ENCODE peak calls at places on chromosomes 11 and 22, in four cellular contexts. V is HCT116; P is CD8-positive, alpha-beta T cell; G is cardiac muscle cell. T is an unnamed sample.

GRCh38 chr22:46430961-46431838 is 95.7 kb downstream of the TRMU start:
- DNase-seq in V (no peak), P (no peak), G (no peak), T (no peak)

GRCh38 chr11:106101797-106102196 is 24.3 kb downstream of the AASDHPPT start:
- DNase-seq in V (no peak), P (no peak), G (no peak), T (no peak)

GRCh38 chr11:95337175-95337957 is 106.4 kb upstream of the SESN3 start:
- DNase-seq in V (no peak), P (peak; percentile 1), G (peak; percentile 35), T (peak; percentile 36)

GRCh38 chr11:119320593-119321524 is 3.9 kb upstream of the MCAM start:
- DNase-seq in V (no peak), P (no peak), G (peak; percentile 65), T (peak; percentile 39)

GRCh38 chr11:76918941-76919386 is 58.2 kb downstream of the ACER3 start:
- DNase-seq in V (peak; percentile 44), P (no peak), G (peak; percentile 55), T (no peak)

GRCh38 chr11:43947003-43947500 is 4.6 kb downstream of the C11orf96 start:
- DNase-seq in V (peak; percentile 19), P (no peak), G (peak; percentile 52), T (no peak)

GRCh38 chr11:83537131-83537610 is 251.0 kb upstream of the CCDC90B start:
- DNase-seq in V (no peak), P (no peak), G (no peak), T (no peak)

GRCh38 chr11:12390687-12391110 is 13.3 kb downstream of the PARVA start:
- DNase-seq in V (no peak), P (no peak), G (peak; percentile 39), T (no peak)

GRCh38 chr22:39349967-39350802 is at the start of gene SYNGR1:
- DNase-seq in V (no peak), P (no peak), G (peak; percentile 62), T (no peak)

GRCh38 chr11:17063171-17064002 is 14.1 kb downstream of the RPS13 start:
- DNase-seq in V (peak; percentile 42), P (no peak), G (peak; percentile 71), T (peak; percentile 61)

GRCh38 chr11:4095509-4096230 is 1.1 kb downstream of the RRM1 start:
- DNase-seq in V (no peak), P (no peak), G (no peak), T (no peak)

GRCh38 chr22:30221121-30221992 is 25.2 kb downstream of the LIF start:
- DNase-seq in V (no peak), P (peak; percentile 41), G (no peak), T (no peak)

DNA sequence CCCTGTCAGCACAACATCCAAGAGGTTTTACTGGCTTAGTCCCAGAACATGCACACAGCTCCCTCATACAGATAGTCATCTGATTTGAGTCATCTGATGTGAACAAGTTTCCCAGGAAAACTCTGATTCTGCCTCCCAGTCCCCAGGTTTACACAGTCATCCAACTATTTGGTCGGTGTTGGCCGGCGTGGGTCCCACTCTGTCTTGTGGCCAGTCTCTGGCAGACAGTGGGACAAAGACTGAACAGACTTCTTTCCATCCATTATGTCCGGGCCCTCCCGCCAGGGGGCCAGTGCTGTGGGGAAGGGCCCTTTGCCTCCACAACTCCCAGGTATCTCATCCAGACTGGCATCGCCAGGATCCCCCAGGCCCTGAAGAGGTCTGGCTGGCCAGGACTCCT is 60.0 kb downstream of the BTG4 start:
- DNase-seq in V (no peak), P (no peak), G (no peak), T (no peak)
- H3K27ac ChIP-seq in V (no peak overlapping the region), P (no peak overlapping the region), G (no peak overlapping the region), T (no peak overlapping the region)

GRCh38 chr22:43530864-43531201 is 119.0 kb downstream of the MPPED1 start:
- DNase-seq in V (no peak), P (no peak), G (no peak), T (no peak)

GRCh38 chr22:43529461-43529860 is 117.6 kb downstream of the MPPED1 start:
- DNase-seq in V (no peak), P (no peak), G (no peak), T (no peak)

GRCh38 chr22:43528601-43529360 is 117.0 kb downstream of the MPPED1 start:
- DNase-seq in V (no peak), P (no peak), G (no peak), T (no peak)

GRCh38 chr22:43531651-43532050 is 119.8 kb downstream of the MPPED1 start:
- DNase-seq in V (no peak), P (no peak), G (no peak), T (no peak)

GRCh38 chr22:43529954-43530863 is 118.4 kb downstream of the MPPED1 start:
- DNase-seq in V (no peak), P (no peak), G (no peak), T (no peak)
- H3K27ac ChIP-seq in V (no peak overlapping the region), P (no peak overlapping the region), G (no peak overlapping the region), T (no peak overlapping the region)

GRCh38 chr22:21949569-21949918 is 3.1 kb downstream of the PPM1F start:
- DNase-seq in V (no peak), P (no peak), G (no peak), T (no peak)
- H3K27ac ChIP-seq in V (no peak overlapping the region), P (no peak overlapping the region), G (no peak overlapping the region), T (peak overlapping the region; percentile 87)

DNA sequence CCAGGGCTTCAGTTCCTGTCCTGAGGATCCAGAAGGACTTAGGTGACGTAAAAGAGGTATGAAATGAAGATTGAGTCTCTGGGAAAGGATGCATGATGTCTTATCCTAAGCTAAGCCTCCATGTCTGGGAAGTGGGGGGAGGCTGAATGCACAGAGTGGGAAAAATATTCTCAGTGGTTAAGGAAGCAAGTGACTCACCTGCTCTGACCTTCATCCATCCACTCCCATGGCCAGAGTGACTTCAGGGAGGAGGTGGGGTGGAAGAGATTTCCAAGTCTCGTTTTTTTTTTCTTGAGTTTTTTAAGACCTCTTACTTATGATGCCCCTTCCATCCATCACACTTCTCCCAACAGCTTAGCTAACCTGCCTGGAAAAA is 32.5 kb upstream of the POLD3 start:
- DNase-seq in V (no peak), P (no peak), G (no peak), T (no peak)
- H3K27ac ChIP-seq in V (no peak overlapping the region), P (no peak overlapping the region), G (no peak overlapping the region), T (no peak overlapping the region)

DNA sequence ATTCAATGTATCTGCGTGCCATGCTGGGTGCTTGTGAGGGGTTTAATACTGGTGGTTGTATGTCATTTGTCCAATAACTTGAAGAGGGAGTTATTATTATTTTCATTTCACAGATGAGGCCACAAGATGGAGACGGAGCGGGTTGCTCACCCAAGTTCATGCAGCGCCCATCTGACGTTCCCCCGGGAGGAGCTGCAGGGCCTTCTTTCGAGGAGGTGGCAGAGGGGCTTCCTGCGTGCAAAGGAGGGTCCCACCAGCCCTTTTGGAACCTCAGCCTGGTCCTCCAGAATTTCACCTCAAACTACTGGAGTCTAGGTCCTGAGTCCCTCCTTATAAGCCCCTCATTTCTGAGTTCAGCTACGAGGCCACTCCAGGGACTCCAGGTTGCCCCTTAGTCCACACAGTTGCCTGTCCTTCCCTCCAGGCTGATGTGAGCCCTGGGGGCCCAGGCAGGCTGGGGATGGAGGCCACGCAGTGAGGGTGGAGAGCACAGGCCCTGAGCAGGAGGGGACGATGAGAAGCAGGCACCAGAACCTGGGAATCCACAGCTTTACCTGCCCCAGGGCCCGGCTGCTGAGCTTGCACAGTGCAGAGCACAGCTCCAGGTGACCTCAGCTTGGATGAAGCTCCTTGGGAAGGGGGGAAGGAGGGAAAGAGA is 2.9 kb upstream of the VSIG10L2 start:
- DNase-seq in V (no peak), P (no peak), G (no peak), T (no peak)
- H3K27ac ChIP-seq in V (no peak overlapping the region), P (no peak overlapping the region), G (no peak overlapping the region), T (no peak overlapping the region)

GRCh38 chr11:69575296-69576068 is 65.5 kb upstream of the CCND1 start:
- DNase-seq in V (no peak), P (no peak), G (no peak), T (no peak)

GRCh38 chr11:69573751-69574382 is 67.1 kb upstream of the CCND1 start:
- DNase-seq in V (no peak), P (no peak), G (no peak), T (no peak)

GRCh38 chr11:69576069-69576782 is 64.7 kb upstream of the CCND1 start:
- DNase-seq in V (no peak), P (no peak), G (no peak), T (no peak)

GRCh38 chr11:69572861-69573260 is 68.1 kb upstream of the CCND1 start:
- DNase-seq in V (no peak), P (no peak), G (no peak), T (no peak)

DNA sequence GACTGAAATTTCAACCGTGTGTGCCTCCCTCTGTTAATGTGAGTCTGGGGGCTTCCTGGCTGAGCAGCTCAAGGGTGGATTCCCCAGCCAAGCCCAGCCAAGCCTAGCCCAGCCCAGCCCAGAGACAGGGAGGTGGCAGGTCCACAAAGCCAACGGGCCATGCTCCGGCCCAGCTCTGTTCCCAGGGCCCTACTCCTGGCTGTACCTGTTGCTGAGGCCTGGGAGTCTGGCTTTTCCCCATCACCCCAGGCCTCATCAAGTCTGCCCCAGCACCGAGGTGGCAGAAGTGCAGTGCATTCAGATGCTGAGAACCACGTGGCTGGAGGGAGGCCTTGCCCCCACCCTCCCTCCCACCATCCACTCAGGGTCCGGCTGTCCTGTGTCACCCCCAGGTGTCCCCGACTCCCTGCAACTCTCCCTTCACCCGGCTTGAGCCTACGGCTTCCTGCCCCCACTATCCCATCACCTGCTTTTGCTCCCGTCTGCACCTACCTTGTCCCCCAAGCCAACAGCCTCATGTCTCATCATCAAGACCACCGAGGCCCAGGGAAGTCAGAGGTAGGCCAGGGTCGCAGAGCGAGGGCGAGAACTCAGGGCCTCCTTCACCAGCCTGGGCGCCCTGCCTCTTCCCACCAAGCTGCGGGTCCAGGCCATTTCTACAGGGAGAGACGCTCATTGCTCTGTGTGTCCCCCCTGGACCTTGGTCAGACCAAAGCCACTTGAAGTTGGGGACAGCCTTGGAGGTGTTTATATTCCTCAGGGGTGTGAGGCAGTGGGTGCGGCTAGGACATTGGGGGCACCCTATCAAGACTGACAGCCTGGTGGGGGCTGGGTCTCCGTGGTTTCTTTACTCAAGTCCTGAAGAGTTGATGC is 66.3 kb upstream of the CCND1 start:
- DNase-seq in V (no peak), P (no peak), G (no peak), T (no peak)
- H3K27ac ChIP-seq in V (no peak overlapping the region), P (no peak overlapping the region), G (no peak overlapping the region), T (no peak overlapping the region)

GRCh38 chr11:35159111-35159510 is 20.1 kb downstream of the CD44 start:
- DNase-seq in V (no peak), P (no peak), G (no peak), T (no peak)
- H3K27ac ChIP-seq in V (peak overlapping the region; percentile 34), P (peak overlapping the region; percentile 17), G (no peak overlapping the region), T (peak overlapping the region; percentile 62)

GRCh38 chr22:24435323-24435645 is 7.9 kb downstream of the ADORA2A start:
- DNase-seq in V (no peak), P (no peak), G (no peak), T (no peak)

GRCh38 chr22:24434472-24435322 is 7.3 kb downstream of the ADORA2A start:
- DNase-seq in V (no peak), P (peak; percentile 51), G (no peak), T (no peak)

GRCh38 chr22:24437091-24437490 is 9.7 kb downstream of the ADORA2A start:
- DNase-seq in V (no peak), P (no peak), G (no peak), T (no peak)

GRCh38 chr22:24436553-24436952 is 9.2 kb downstream of the ADORA2A start:
- DNase-seq in V (no peak), P (no peak), G (no peak), T (no peak)

GRCh38 chr22:24435861-24436351 is 8.5 kb downstream of the ADORA2A start:
- DNase-seq in V (no peak), P (no peak), G (no peak), T (no peak)
- H3K27ac ChIP-seq in V (no peak overlapping the region), P (no peak overlapping the region), G (no peak overlapping the region), T (peak overlapping the region; percentile 37)

GRCh38 chr11:116930177-116930576 is 92.8 kb upstream of the APOA1 start:
- DNase-seq in V (no peak), P (no peak), G (peak; percentile 30), T (no peak)
- H3K27ac ChIP-seq in V (no peak overlapping the region), P (peak overlapping the region; percentile 83), G (peak overlapping the region; percentile 75), T (peak overlapping the region; percentile 42)

T was measured in lung.